ENCODE peak calls at places on chromosomes 6 and 20, in seven cellular contexts. L is NCI-H524 treated with DMSO at 0.1 percent for 48 hours, W is brain microvascular endothelial cell, V is tibial artery, Z is SW480, C is NCI-H2171 treated with DMSO at 0.1 percent for 48 hours, F is lung microvascular endothelial cell. H is an unnamed sample.

GRCh38 chr20:43570496-43570895 is 11.7 kb downstream of the SGK2 start:
- DNase-seq in Z (no peak), C (no peak), V (no peak), W (no peak), F (no peak), L (no peak), H (no peak)

GRCh38 chr6:54718541-54719023 is 128.0 kb upstream of the FAM83B start:
- DNase-seq in F (no peak), L (peak; percentile 61), W (no peak), C (peak; percentile 70), Z (no peak), V (no peak), H (no peak)

GRCh38 chr20:4720977-4721349 is 746 bp upstream of the PRND start:
- DNase-seq in W (no peak), V (no peak), F (no peak), Z (no peak), L (no peak), C (no peak), H (no peak)

GRCh38 chr20:24798930-24799705 is 150.0 kb upstream of the CST7 start:
- DNase-seq in L (no peak), C (no peak), V (no peak), Z (no peak), F (no peak), W (peak; percentile 4), H (no peak)

GRCh38 chr6:170269151-170269872 is 21.6 kb downstream of the DLL1 start:
- DNase-seq in V (no peak), L (no peak), W (no peak), F (no peak), C (peak; percentile 76), Z (no peak), H (no peak)

GRCh38 chr6:138383776-138384175 is 6.1 kb downstream of the SMIM28 start:
- DNase-seq in L (peak; percentile 91), Z (peak; percentile 46), F (no peak), C (peak; percentile 51), V (no peak), W (no peak), H (no peak)

GRCh38 chr6:117448011-117448410 is 22.3 kb upstream of the ROS1 start:
- DNase-seq in C (no peak), L (no peak), Z (no peak), F (no peak), V (no peak), W (no peak), H (no peak)

GRCh38 chr6:44800171-44800671 is 412.7 kb downstream of the CDC5L start:
- DNase-seq in Z (no peak), L (no peak), F (peak; percentile 7), C (peak; percentile 75), W (peak; percentile 69), V (peak; percentile 36), H (no peak)

GRCh38 chr6:90222724-90223198 is 73.9 kb downstream of the BACH2 start:
- DNase-seq in V (no peak), C (no peak), F (no peak), Z (peak; percentile 72), W (no peak), L (no peak), H (no peak)

GRCh38 chr6:42696526-42697267 is 25.7 kb downstream of the PRPH2 start:
- DNase-seq in W (peak; percentile 34), C (no peak), Z (no peak), F (no peak), V (peak; percentile 36), L (no peak), H (no peak)

GRCh38 chr6:135811172-135811571 is 40.3 kb upstream of the PDE7B start:
- DNase-seq in V (no peak), C (no peak), W (no peak), L (no peak), F (no peak), Z (no peak), H (no peak)

GRCh38 chr20:53763707-53764415 is 170.2 kb upstream of the ZNF217 start:
- DNase-seq in L (no peak), V (no peak), Z (peak; percentile 70), F (peak; percentile 61), W (peak; percentile 11), C (no peak), H (no peak)

GRCh38 chr6:33380272-33380981 is 11.2 kb upstream of the KIFC1 start:
- DNase-seq in L (no peak), C (no peak), F (no peak), W (no peak), V (no peak), Z (no peak), H (no peak)

GRCh38 chr6:38554700-38555413 is 84.9 kb downstream of the BTBD9 start:
- DNase-seq in V (no peak), Z (peak; percentile 3), C (no peak), F (peak; percentile 44), W (peak; percentile 39), L (no peak), H (no peak)

GRCh38 chr6:41786451-41787218 is 859 bp upstream of the TOMM6 start:
- DNase-seq in Z (peak; percentile 44), C (peak; percentile 69), L (no peak), V (peak; percentile 81), F (peak; percentile 85), W (peak; percentile 54), H (peak; percentile 91)

GRCh38 chr6:107489636-107490567 is at the start of gene SOBP:
- DNase-seq in L (peak; percentile 52), Z (peak; percentile 58), W (no peak), C (peak; percentile 75), F (peak; percentile 66), V (peak; percentile 53), H (peak; percentile 81)

GRCh38 chr6:47062346-47062745 is 20.2 kb upstream of the ADGRF1 start:
- DNase-seq in C (no peak), Z (no peak), W (no peak), F (no peak), L (no peak), V (no peak), H (no peak)

GRCh38 chr6:90393232-90393884 is 96.7 kb upstream of the BACH2 start:
- DNase-seq in F (peak; percentile 54), W (peak; percentile 60), L (no peak), Z (peak; percentile 21), V (peak; percentile 46), C (peak; percentile 60), H (peak; percentile 53)

GRCh38 chr6:158408552-158409130 is 96.4 kb downstream of the TULP4 start:
- DNase-seq in F (peak; percentile 95), W (peak; percentile 84), C (no peak), Z (no peak), V (peak; percentile 24), L (no peak), H (peak; percentile 69)

GRCh38 chr6:12761376-12762115 is 45.0 kb downstream of the PHACTR1 start:
- DNase-seq in Z (no peak), V (no peak), L (peak; percentile 24), C (peak; percentile 22), W (no peak), F (no peak), H (no peak)

GRCh38 chr6:43093361-43094289 is 17.5 kb downstream of the PTK7 start:
- DNase-seq in W (no peak), V (peak; percentile 49), L (no peak), F (peak; percentile 12), Z (no peak), C (no peak), H (no peak)

GRCh38 chr6:95203153-95203754 is 374.1 kb upstream of the MANEA start:
- DNase-seq in Z (peak; percentile 7), V (no peak), C (peak; percentile 61), L (no peak), W (peak; percentile 16), F (peak; percentile 9), H (no peak)

GRCh38 chr6:27472182-27472616 is 706 bp downstream of the ZNF184 start:
- DNase-seq in L (no peak), V (peak; percentile 51), W (peak; percentile 75), F (peak; percentile 74), C (peak; percentile 78), Z (peak; percentile 76), H (peak; percentile 44)

GRCh38 chr6:75024796-75025195 is 181.1 kb downstream of the COL12A1 start:
- DNase-seq in F (peak; percentile 59), V (no peak), L (no peak), Z (no peak), W (no peak), C (no peak), H (no peak)

GRCh38 chr6:50602191-50602810 is 111.0 kb upstream of the TFAP2D start:
- DNase-seq in V (no peak), F (peak; percentile 23), W (peak; percentile 31), Z (peak; percentile 19), L (peak; percentile 2), C (peak; percentile 34), H (no peak)

GRCh38 chr6:21998539-21998938 is 298.3 kb downstream of the PRL start:
- DNase-seq in F (no peak), Z (no peak), V (no peak), L (peak; percentile 74), C (peak; percentile 85), W (no peak), H (no peak)

GRCh38 chr6:25296980-25297379 is 17.8 kb downstream of the CARMIL1 start:
- DNase-seq in V (peak; percentile 50), F (no peak), Z (no peak), W (no peak), C (no peak), L (no peak), H (no peak)

GRCh38 chr6:39225543-39225942 is 3.7 kb downstream of the KCNK5 start:
- DNase-seq in W (no peak), C (no peak), F (no peak), L (no peak), V (no peak), Z (no peak), H (peak; percentile 7)

GRCh38 chr6:131575834-131576478 is 2.9 kb downstream of the ARG1 start:
- DNase-seq in C (no peak), F (no peak), W (no peak), Z (no peak), V (no peak), L (no peak), H (no peak)